ENCODE peak calls at places on chromosome 20, in four cellular contexts. B is heart right ventricle; G is NT2/D1; V is CD4-positive, alpha-beta memory T cell. N is an unnamed sample. For H3K9me3, the result is how much of the 10 kb centered on the place peaks cover.

GRCh38 chr20:9955646-9956045 is 79.1 kb upstream of the ANKEF1 start:
- DNase-seq in B (no peak), G (no peak), V (no peak), N (no peak)

GRCh38 chr20:8735674-8736073 is 333.2 kb upstream of the PLCB4 start:
- DNase-seq in B (no peak), G (no peak), V (no peak), N (no peak)

GRCh38 chr20:23161968-23162696 is 76.0 kb upstream of the CD93 start:
- DNase-seq in B (peak), G (no peak), V (no peak), N (peak)

GRCh38 chr20:1215386-1216170 is 10.3 kb upstream of the RAD21L1 start:
- DNase-seq in B (no peak), G (no peak), V (no peak), N (no peak)

GRCh38 chr20:54221996-54222890 is 14.4 kb downstream of the PFDN4 start:
- DNase-seq in B (no peak), G (no peak), V (no peak), N (no peak)

GRCh38 chr20:35907017-35907685 is 47.2 kb downstream of the SCAND1 start:
- DNase-seq in B (peak), G (no peak), V (no peak), N (no peak)

GRCh38 chr20:14189794-14190402 is 147.5 kb downstream of the FLRT3 start:
- DNase-seq in B (no peak), G (no peak), V (no peak), N (peak)

GRCh38 chr20:45933231-45934045 is 1.0 kb upstream of the PCIF1 start:
- DNase-seq in B (peak), G (peak), V (peak), N (peak)

GRCh38 chr20:46816097-46816496 is 78.5 kb upstream of the EYA2 start:
- DNase-seq in B (no peak), G (no peak), V (no peak), N (no peak)

GRCh38 chr20:24797864-24798655 is 151.0 kb upstream of the CST7 start:
- DNase-seq in B (no peak), G (no peak), V (no peak), N (no peak)

GRCh38 chr20:61754976-61755778 is 310.5 kb downstream of the TAF4 start:
- DNase-seq in B (no peak), G (no peak), V (no peak), N (no peak)

GRCh38 chr20:48010623-48011022 is 225.3 kb upstream of the SULF2 start:
- DNase-seq in B (no peak), G (no peak), V (no peak), N (no peak)

GRCh38 chr20:48011025-48011424 is 225.7 kb upstream of the SULF2 start:
- DNase-seq in B (no peak), G (no peak), V (no peak), N (no peak)

GRCh38 chr20:48008850-48009535 is 223.7 kb upstream of the SULF2 start:
- DNase-seq in B (no peak), G (no peak), V (no peak), N (no peak)

GRCh38 chr20:48006036-48006833 is 221.0 kb upstream of the SULF2 start:
- DNase-seq in B (no peak), G (no peak), V (no peak), N (no peak)

GRCh38 chr20:48007356-48007755 is 222.1 kb upstream of the SULF2 start:
- DNase-seq in B (no peak), G (no peak), V (no peak), N (no peak)
- H3K9me3 ChIP-seq in B (under half), G (under half), V (under half), N (under half)

DNA sequence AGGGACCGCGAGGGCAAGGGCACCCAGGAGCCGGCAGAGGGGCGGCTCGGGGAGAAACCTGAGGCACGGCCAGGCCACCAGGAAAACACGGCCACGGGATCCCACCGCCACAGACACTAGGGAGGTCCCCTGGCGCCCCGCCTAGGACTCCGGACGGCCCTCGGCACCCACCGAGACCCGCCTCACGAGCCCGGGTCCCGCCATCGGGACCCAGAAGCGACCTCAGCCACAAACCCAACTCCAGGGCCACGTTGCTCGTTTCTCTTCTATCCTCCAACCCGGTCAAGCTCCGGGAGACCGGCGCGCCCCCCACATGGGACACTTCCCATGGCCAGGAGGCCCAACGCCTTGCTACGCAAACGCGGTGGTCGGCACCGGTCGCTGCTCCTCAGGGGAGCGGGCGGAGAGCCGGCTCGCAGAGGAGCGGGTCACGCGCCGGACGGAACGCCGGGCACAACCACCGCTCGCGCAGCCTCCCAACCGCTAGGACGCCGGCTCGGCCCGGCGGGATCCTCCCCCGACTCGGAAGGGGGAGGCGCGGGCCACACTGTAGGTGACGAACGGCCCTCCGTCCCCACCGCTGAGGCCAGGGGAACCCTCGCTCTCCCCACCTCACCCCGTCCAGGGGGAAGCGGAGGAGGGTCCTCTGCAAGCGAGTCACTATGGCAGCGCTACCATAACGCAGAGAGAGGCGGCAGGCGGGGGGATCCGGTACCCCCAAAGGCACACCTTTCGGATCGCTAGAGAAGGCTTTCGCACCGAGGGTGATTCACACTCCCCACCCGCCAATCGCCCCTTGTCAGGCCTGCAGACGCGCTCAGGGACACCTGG is 1514.1 kb upstream of the DEFB115 start:
- DNase-seq in B (no peak), G (no peak), V (no peak), N (no peak)
- H3K9me3 ChIP-seq in B (under half), G (under half), V (under half), N (under half)

GRCh38 chr20:12110274-12110673 is 192.6 kb downstream of the BTBD3 start:
- DNase-seq in B (no peak), G (no peak), V (no peak), N (no peak)

GRCh38 chr20:12112089-12112474 is 194.4 kb downstream of the BTBD3 start:
- DNase-seq in B (no peak), G (no peak), V (no peak), N (no peak)

GRCh38 chr20:12110711-12111110 is 193.0 kb downstream of the BTBD3 start:
- DNase-seq in B (no peak), G (no peak), V (no peak), N (no peak)

GRCh38 chr20:12112665-12113064 is 195.0 kb downstream of the BTBD3 start:
- DNase-seq in B (no peak), G (no peak), V (no peak), N (no peak)

GRCh38 chr20:12111431-12112088 is 193.9 kb downstream of the BTBD3 start:
- DNase-seq in B (no peak), G (no peak), V (no peak), N (no peak)
- H3K9me3 ChIP-seq in B (under half), G (under half), V (under half), N (under half)

GRCh38 chr20:56229821-56230220 is 18.7 kb upstream of the MC3R start:
- DNase-seq in B (no peak), G (no peak), V (no peak), N (no peak)
- H3K9me3 ChIP-seq in B (under half), G (under half), V (under half), N (under half)

DNA sequence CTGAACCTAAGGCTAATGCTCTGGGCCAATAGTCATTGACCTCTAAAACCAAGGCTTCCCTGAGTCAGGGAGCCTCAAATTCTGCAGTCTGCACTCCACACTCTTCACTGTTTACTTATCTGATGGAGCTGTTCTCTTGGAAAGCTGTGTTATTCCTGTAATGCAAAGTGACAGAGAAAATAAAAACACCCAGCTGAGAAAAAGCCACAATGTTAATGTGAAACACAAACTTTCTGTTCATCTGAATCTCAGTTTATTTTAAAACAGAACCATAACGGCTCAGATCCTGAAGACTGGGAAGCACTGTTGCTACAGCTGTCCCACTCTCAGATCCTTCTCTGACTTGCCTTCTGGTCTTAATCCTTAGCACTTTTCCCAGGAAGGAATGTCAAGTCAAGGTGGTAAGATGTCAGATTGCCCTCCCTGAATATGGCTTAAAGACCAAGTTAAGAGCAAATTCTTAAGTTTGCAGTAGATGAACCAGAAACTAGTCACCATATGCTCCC is 736.6 kb downstream of the DHX35 start:
- DNase-seq in B (no peak), G (no peak), V (no peak), N (no peak)
- H3K9me3 ChIP-seq in B (under half), G (under half), V (under half), N (under half)

GRCh38 chr20:29313481-29313880 is 1944.0 kb upstream of the DEFB115 start:
- DNase-seq in B (no peak), G (no peak), V (no peak), N (no peak)
- H3K9me3 ChIP-seq in B (under half), G (under half), V (under half), N (under half)

GRCh38 chr20:59669451-59669850 is 65.1 kb downstream of the PHACTR3 start:
- DNase-seq in B (no peak), G (no peak), V (no peak), N (no peak)
- H3K9me3 ChIP-seq in B (under half), G (under half), V (under half), N (under half)

DNA sequence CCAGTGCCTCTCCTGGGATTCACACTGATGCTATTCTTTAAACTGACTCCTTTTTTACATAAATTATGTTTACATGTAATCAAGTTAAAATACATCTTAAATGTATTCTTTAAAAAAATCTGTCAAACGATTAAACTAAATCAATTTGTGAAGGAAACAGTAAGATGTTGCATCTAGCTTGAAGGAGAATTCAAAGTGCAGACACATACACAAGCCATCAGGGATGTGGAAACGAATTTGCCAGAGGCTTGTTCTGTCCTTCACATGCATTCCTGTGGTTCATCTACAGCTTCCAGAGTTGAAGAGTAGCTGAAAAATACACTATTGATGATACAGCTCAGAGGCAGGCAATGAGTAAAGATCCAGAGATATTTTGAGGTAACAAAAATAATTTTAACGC is 7.3 kb upstream of the BPIFB3 start:
- DNase-seq in B (no peak), G (no peak), V (no peak), N (no peak)
- H3K9me3 ChIP-seq in B (under half), G (under half), V (under half), N (under half)

DNA sequence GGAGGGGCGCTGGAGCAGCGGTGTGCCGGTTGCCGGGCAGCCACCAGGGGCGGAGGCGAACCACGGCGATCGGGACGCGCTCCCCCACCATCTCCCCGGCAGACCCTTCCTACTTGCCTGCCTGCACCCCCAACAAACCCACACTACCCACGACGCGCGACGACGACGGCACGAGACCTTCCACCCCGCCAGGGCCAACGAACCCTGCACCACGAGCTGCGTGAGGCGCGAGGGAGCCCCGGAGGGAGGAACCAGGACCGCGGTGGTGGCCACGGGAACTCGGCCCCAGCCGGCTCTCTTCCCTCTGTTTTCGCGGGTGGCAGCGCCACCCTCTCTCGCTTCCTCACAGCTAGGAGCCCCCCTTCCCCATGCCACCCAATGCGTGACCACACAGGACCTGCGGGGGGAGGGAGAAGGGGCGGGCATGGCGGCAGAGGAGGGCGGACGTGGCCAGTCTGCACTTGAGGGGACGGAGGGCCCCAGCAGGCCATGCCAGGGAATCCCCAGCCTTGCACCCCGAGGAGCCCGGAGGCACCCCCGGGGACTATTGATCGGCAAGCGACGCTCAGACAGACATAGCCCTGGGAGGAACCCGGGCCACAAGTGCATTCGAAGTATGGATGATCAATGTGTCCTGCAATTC is 1516.4 kb upstream of the DEFB115 start:
- DNase-seq in B (no peak), G (no peak), V (no peak), N (no peak)
- H3K9me3 ChIP-seq in B (under half), G (under half), V (under half), N (under half)

DNA sequence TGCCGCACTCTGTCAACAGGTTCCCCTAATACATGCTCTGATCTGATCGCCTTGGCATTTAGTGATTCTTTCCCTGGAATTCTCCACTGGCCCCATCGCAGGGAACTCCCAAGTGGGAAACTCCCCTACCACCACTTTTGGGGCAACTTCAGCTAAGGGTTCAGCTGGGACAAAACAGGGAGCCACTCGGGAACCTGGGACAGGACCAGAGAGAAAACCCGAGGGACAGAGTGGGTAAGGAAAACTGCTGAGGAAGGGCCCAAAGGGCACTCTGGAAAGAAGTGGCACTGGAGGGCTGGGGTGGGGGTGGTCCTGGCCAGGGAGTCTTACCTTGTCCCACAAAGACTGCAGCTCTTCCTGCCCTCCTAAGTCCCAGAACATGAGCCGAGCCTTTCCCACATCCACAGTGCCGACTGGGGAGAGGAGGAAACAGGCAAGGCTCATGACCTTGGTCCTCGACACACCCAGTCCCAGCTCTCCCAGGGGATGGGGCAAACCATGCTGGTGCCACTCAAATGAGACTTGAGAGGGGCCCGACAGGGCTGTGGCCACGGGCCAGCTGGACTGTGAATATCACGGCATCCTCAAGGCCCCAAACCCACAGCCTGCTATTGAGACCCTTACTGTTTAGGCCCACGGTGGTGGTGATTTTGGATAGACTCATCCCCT is 1.6 kb downstream of the ARFRP1 start:
- DNase-seq in B (no peak), G (no peak), V (peak), N (peak)
- H3K9me3 ChIP-seq in B (under half), G (under half), V (under half), N (under half)

N was measured in hepatocyte.